ENCODE peak calls at places on chromosomes 2 and 18, in seven cellular contexts. One of them, this sample, is unnamed.
A peak's percentile ranks its signal among the peaks of the same experiment; 100 is the strongest.

GRCh38 chr2:206158563-206159345 is 490 bp downstream of the NDUFS1 start:
- DNase-seq in GM12878: no peak
- DNase-seq in HepG2: peak; percentile 41
- DNase-seq in H1: no peak
- DNase-seq in SK-N-SH: no peak
- DNase-seq in K562: peak; percentile 27
- DNase-seq in HCT116: no peak
- DNase-seq in this sample: peak; percentile 15

GRCh38 chr18:76791106-76791505 is 31.3 kb upstream of the ZNF236 start:
- DNase-seq in HepG2: no peak
- DNase-seq in GM12878: no peak
- DNase-seq in K562: no peak
- DNase-seq in SK-N-SH: no peak
- DNase-seq in HCT116: no peak
- DNase-seq in H1: no peak
- DNase-seq in this sample: no peak

GRCh38 chr18:13615432-13615861 is 110.9 kb downstream of the FAM210A start:
- DNase-seq in K562: no peak
- DNase-seq in H1: no peak
- DNase-seq in SK-N-SH: no peak
- DNase-seq in HepG2: no peak
- DNase-seq in GM12878: no peak
- DNase-seq in HCT116: no peak
- DNase-seq in this sample: no peak

GRCh38 chr2:19667085-19667484 is 234.7 kb downstream of the TTC32 start:
- DNase-seq in K562: no peak
- DNase-seq in GM12878: no peak
- DNase-seq in HCT116: peak; percentile 41
- DNase-seq in H1: no peak
- DNase-seq in HepG2: no peak
- DNase-seq in SK-N-SH: no peak
- DNase-seq in this sample: no peak

GRCh38 chr2:11914455-11914854 is 168.0 kb downstream of the LPIN1 start:
- DNase-seq in GM12878: no peak
- DNase-seq in K562: no peak
- DNase-seq in H1: no peak
- DNase-seq in HepG2: no peak
- DNase-seq in HCT116: no peak
- DNase-seq in SK-N-SH: no peak
- DNase-seq in this sample: no peak

GRCh38 chr2:27640722-27641245 is 11.9 kb downstream of the GPN1 start:
- DNase-seq in HCT116: no peak
- DNase-seq in H1: no peak
- DNase-seq in SK-N-SH: no peak
- DNase-seq in GM12878: no peak
- DNase-seq in K562: no peak
- DNase-seq in HepG2: no peak
- DNase-seq in this sample: no peak

GRCh38 chr2:24009367-24009679 is 562 bp upstream of the MFSD2B start:
- DNase-seq in SK-N-SH: no peak
- DNase-seq in HepG2: no peak
- DNase-seq in K562: no peak
- DNase-seq in HCT116: no peak
- DNase-seq in H1: no peak
- DNase-seq in GM12878: no peak
- DNase-seq in this sample: no peak

GRCh38 chr18:44051088-44051487 is 629.6 kb upstream of the SETBP1 start:
- DNase-seq in HepG2: no peak
- DNase-seq in SK-N-SH: no peak
- DNase-seq in GM12878: no peak
- DNase-seq in HCT116: no peak
- DNase-seq in H1: no peak
- DNase-seq in K562: no peak
- DNase-seq in this sample: no peak

GRCh38 chr18:45839415-45840395 is 14.2 kb downstream of the SIGLEC15 start:
- DNase-seq in GM12878: no peak
- DNase-seq in HCT116: peak; percentile 10
- DNase-seq in K562: peak; percentile 25
- DNase-seq in H1: peak; percentile 52
- DNase-seq in SK-N-SH: peak; percentile 59
- DNase-seq in HepG2: peak; percentile 23
- DNase-seq in this sample: peak; percentile 23

GRCh38 chr2:176638167-176639015 is 369.1 kb downstream of the MTX2 start:
- DNase-seq in SK-N-SH: peak; percentile 89
- DNase-seq in GM12878: no peak
- DNase-seq in K562: peak; percentile 62
- DNase-seq in H1: peak; percentile 79
- DNase-seq in HepG2: peak; percentile 15
- DNase-seq in HCT116: no peak
- DNase-seq in this sample: peak; percentile 70

GRCh38 chr18:57347784-57348183 is 4.6 kb upstream of the ST8SIA3 start:
- DNase-seq in K562: no peak
- DNase-seq in HepG2: no peak
- DNase-seq in GM12878: no peak
- DNase-seq in SK-N-SH: no peak
- DNase-seq in H1: no peak
- DNase-seq in HCT116: no peak
- DNase-seq in this sample: no peak

GRCh38 chr2:110677080-110677479 is 783 bp downstream of the BUB1 start:
- DNase-seq in HepG2: no peak
- DNase-seq in SK-N-SH: no peak
- DNase-seq in H1: no peak
- DNase-seq in HCT116: no peak
- DNase-seq in K562: no peak
- DNase-seq in GM12878: no peak
- DNase-seq in this sample: no peak

GRCh38 chr18:22913861-22914260 is 19.3 kb upstream of the RBBP8 start:
- DNase-seq in SK-N-SH: no peak
- DNase-seq in GM12878: no peak
- DNase-seq in HCT116: peak; percentile 85
- DNase-seq in HepG2: no peak
- DNase-seq in K562: no peak
- DNase-seq in H1: no peak
- DNase-seq in this sample: peak; percentile 1

GRCh38 chr2:100237770-100238169 is 84.5 kb downstream of the LONRF2 start:
- DNase-seq in K562: peak; percentile 33
- DNase-seq in HCT116: no peak
- DNase-seq in HepG2: no peak
- DNase-seq in GM12878: no peak
- DNase-seq in SK-N-SH: peak; percentile 51
- DNase-seq in H1: no peak
- DNase-seq in this sample: no peak

GRCh38 chr2:144545787-144546186 is 25.9 kb upstream of the ZEB2 start:
- DNase-seq in SK-N-SH: no peak
- DNase-seq in HCT116: no peak
- DNase-seq in K562: no peak
- DNase-seq in GM12878: no peak
- DNase-seq in H1: no peak
- DNase-seq in HepG2: no peak
- DNase-seq in this sample: no peak

DNA sequence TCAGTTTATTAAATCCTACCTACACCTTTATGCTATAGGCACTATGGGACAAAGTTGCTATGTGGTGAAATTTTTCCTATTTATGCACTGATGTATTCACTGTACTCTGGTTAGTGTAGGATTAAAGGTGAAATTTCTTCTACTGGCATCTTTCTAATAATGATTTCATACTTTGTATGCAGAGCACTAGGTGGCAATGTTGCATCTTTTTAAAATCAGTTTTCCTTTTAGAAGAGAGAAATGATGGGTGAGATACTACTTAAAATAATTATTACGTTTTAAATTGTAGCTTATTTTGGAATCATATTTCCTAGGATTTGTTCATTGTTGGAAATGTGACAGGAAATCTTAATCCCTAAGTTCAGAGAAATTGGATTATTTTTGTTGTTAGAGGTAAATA is 150.9 kb downstream of the CD8B2 start:
- DNase-seq in HepG2: no peak
- DNase-seq in HCT116: no peak
- DNase-seq in K562: peak; percentile 11
- DNase-seq in GM12878: no peak
- DNase-seq in SK-N-SH: peak; percentile 26
- DNase-seq in H1: no peak
- DNase-seq in this sample: no peak
- TF ChIP-seq JUND in HepG2: no peak
- TF ChIP-seq JUND in HCT116: no peak
- TF ChIP-seq JUND in K562: no peak
- TF ChIP-seq JUND in GM12878: no peak
- TF ChIP-seq JUND in SK-N-SH: no peak
- TF ChIP-seq JUND in H1: no peak
- TF ChIP-seq JUND in this sample: no peak

GRCh38 chr2:210617732-210618330 is 61.4 kb downstream of the CPS1 start:
- DNase-seq in GM12878: no peak
- DNase-seq in H1: no peak
- DNase-seq in SK-N-SH: peak; percentile 55
- DNase-seq in K562: peak; percentile 11
- DNase-seq in HepG2: peak; percentile 64
- DNase-seq in HCT116: peak; percentile 12
- DNase-seq in this sample: peak; percentile 62
- TF ChIP-seq JUND in GM12878: no peak
- TF ChIP-seq JUND in H1: no peak
- TF ChIP-seq JUND in SK-N-SH: no peak
- TF ChIP-seq JUND in K562: no peak
- TF ChIP-seq JUND in HepG2: no peak
- TF ChIP-seq JUND in HCT116: no peak
- TF ChIP-seq JUND in this sample: no peak

GRCh38 chr2:230871361-230872150 is 6.8 kb downstream of the ITM2C start:
- DNase-seq in GM12878: no peak
- DNase-seq in SK-N-SH: no peak
- DNase-seq in HepG2: no peak
- DNase-seq in K562: no peak
- DNase-seq in HCT116: no peak
- DNase-seq in H1: no peak
- DNase-seq in this sample: no peak
- TF ChIP-seq JUND in GM12878: no peak
- TF ChIP-seq JUND in SK-N-SH: no peak
- TF ChIP-seq JUND in HepG2: no peak
- TF ChIP-seq JUND in K562: no peak
- TF ChIP-seq JUND in HCT116: no peak
- TF ChIP-seq JUND in H1: no peak
- TF ChIP-seq JUND in this sample: no peak

DNA sequence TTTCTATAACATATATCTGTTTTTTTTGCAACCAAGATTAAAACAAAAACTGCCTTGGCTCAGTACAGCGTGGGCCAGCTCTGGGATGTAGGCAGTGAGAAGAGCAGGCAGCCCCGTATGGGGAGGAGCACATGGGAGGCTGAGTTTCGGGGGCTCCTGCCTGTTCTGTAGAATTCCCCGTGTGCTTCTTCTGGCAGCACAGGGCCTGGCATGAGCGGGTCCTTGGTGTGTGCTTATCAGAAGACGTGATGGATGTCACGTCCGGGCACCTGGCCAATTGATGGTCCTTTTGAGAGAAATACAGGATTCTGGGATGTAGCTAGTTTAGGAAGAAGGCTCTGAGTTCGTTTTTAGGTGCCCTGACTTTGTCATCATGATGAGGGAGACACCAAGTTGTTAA is 16.2 kb downstream of the IMPA2 start:
- DNase-seq in HepG2: no peak
- DNase-seq in GM12878: no peak
- DNase-seq in HCT116: no peak
- DNase-seq in H1: no peak
- DNase-seq in K562: no peak
- DNase-seq in SK-N-SH: no peak
- DNase-seq in this sample: no peak
- TF ChIP-seq JUND in HepG2: no peak
- TF ChIP-seq JUND in GM12878: no peak
- TF ChIP-seq JUND in HCT116: no peak
- TF ChIP-seq JUND in H1: no peak
- TF ChIP-seq JUND in K562: no peak
- TF ChIP-seq JUND in SK-N-SH: no peak
- TF ChIP-seq JUND in this sample: no peak

GRCh38 chr2:141557329-141558098 is 573.3 kb downstream of the LRP1B start:
- DNase-seq in K562: no peak
- DNase-seq in HCT116: no peak
- DNase-seq in H1: no peak
- DNase-seq in HepG2: no peak
- DNase-seq in GM12878: no peak
- DNase-seq in SK-N-SH: no peak
- DNase-seq in this sample: no peak
- TF ChIP-seq JUND in K562: no peak
- TF ChIP-seq JUND in HCT116: no peak
- TF ChIP-seq JUND in H1: no peak
- TF ChIP-seq JUND in HepG2: no peak
- TF ChIP-seq JUND in GM12878: no peak
- TF ChIP-seq JUND in SK-N-SH: peak; percentile 75
- TF ChIP-seq JUND in this sample: no peak

GRCh38 chr2:127656569-127657231 is 10.7 kb downstream of the GPR17 start:
- DNase-seq in HepG2: no peak
- DNase-seq in HCT116: no peak
- DNase-seq in GM12878: no peak
- DNase-seq in SK-N-SH: no peak
- DNase-seq in H1: no peak
- DNase-seq in K562: no peak
- DNase-seq in this sample: no peak
- TF ChIP-seq JUND in HepG2: no peak
- TF ChIP-seq JUND in HCT116: no peak
- TF ChIP-seq JUND in GM12878: no peak
- TF ChIP-seq JUND in SK-N-SH: no peak
- TF ChIP-seq JUND in H1: no peak
- TF ChIP-seq JUND in K562: no peak
- TF ChIP-seq JUND in this sample: no peak

GRCh38 chr18:7234061-7234460 is 3.2 kb downstream of the LRRC30 start:
- DNase-seq in GM12878: no peak
- DNase-seq in HCT116: no peak
- DNase-seq in K562: no peak
- DNase-seq in H1: no peak
- DNase-seq in HepG2: no peak
- DNase-seq in SK-N-SH: no peak
- DNase-seq in this sample: no peak
- TF ChIP-seq JUND in GM12878: no peak
- TF ChIP-seq JUND in HCT116: no peak
- TF ChIP-seq JUND in K562: no peak
- TF ChIP-seq JUND in H1: no peak
- TF ChIP-seq JUND in HepG2: no peak
- TF ChIP-seq JUND in SK-N-SH: no peak
- TF ChIP-seq JUND in this sample: no peak

GRCh38 chr2:65315042-65315441 is 87.4 kb downstream of the ACTR2 start:
- DNase-seq in HepG2: no peak
- DNase-seq in K562: no peak
- DNase-seq in H1: no peak
- DNase-seq in GM12878: no peak
- DNase-seq in SK-N-SH: no peak
- DNase-seq in HCT116: no peak
- DNase-seq in this sample: no peak

GRCh38 chr2:65313126-65313953 is 85.7 kb downstream of the ACTR2 start:
- DNase-seq in GM12878: no peak
- DNase-seq in SK-N-SH: no peak
- DNase-seq in HepG2: no peak
- DNase-seq in K562: no peak
- DNase-seq in H1: no peak
- DNase-seq in HCT116: no peak
- DNase-seq in this sample: no peak

GRCh38 chr2:65313954-65314256 is 86.3 kb downstream of the ACTR2 start:
- DNase-seq in GM12878: no peak
- DNase-seq in HepG2: no peak
- DNase-seq in H1: no peak
- DNase-seq in HCT116: no peak
- DNase-seq in SK-N-SH: no peak
- DNase-seq in K562: no peak
- DNase-seq in this sample: no peak

GRCh38 chr2:65317841-65318240 is 90.2 kb downstream of the ACTR2 start:
- DNase-seq in K562: no peak
- DNase-seq in HCT116: no peak
- DNase-seq in SK-N-SH: no peak
- DNase-seq in HepG2: no peak
- DNase-seq in GM12878: no peak
- DNase-seq in H1: no peak
- DNase-seq in this sample: no peak

GRCh38 chr2:65316072-65316471 is 88.4 kb downstream of the ACTR2 start:
- DNase-seq in SK-N-SH: no peak
- DNase-seq in K562: no peak
- DNase-seq in GM12878: no peak
- DNase-seq in H1: no peak
- DNase-seq in HCT116: no peak
- DNase-seq in HepG2: no peak
- DNase-seq in this sample: peak; percentile 98
- TF ChIP-seq JUND in SK-N-SH: no peak
- TF ChIP-seq JUND in K562: no peak
- TF ChIP-seq JUND in GM12878: no peak
- TF ChIP-seq JUND in H1: no peak
- TF ChIP-seq JUND in HCT116: no peak
- TF ChIP-seq JUND in HepG2: no peak
- TF ChIP-seq JUND in this sample: peak; percentile 56